ENCODE peak calls at places on chromosomes 7 and 10, in five cellular contexts. R is H4, D is HFF-Myc, V is kidney, H is iris pigment epithelial cell. U is an unnamed sample.

GRCh38 chr7:95324396-95324795 is at the start of gene PON1:
- DNase-seq in V (no peak), R (no peak), H (no peak), D (no peak), U (no peak)

GRCh38 chr10:29728541-29729049 is 93.8 kb upstream of the SVIL start:
- DNase-seq in V (no peak), H (no peak), R (no peak), D (no peak), U (no peak)

GRCh38 chr7:95578299-95578855 is 17.9 kb downstream of the PDK4 start:
- DNase-seq in R (no peak), V (no peak), H (peak), D (no peak), U (no peak)

GRCh38 chr10:117071293-117072050 is 66.5 kb upstream of the SHTN1 start:
- DNase-seq in R (no peak), V (no peak), D (no peak), H (peak), U (peak)

GRCh38 chr7:1021931-1022330 is 22.4 kb upstream of the GPR146 start:
- DNase-seq in V (peak), H (no peak), D (no peak), R (no peak), U (no peak)

GRCh38 chr7:150989456-150989855 is 1.4 kb upstream of the NOS3 start:
- DNase-seq in H (no peak), V (no peak), R (no peak), D (no peak), U (no peak)

GRCh38 chr10:69051303-69051702 is 36.6 kb upstream of the SRGN start:
- DNase-seq in V (peak), D (no peak), H (peak), R (no peak), U (peak)

GRCh38 chr7:131501422-131501821 is 55.0 kb downstream of the PODXL start:
- DNase-seq in D (no peak), H (peak), R (peak), V (no peak), U (peak)

GRCh38 chr10:74822583-74823089 is 3.8 kb upstream of the KAT6B start:
- DNase-seq in H (peak), R (no peak), V (no peak), D (no peak), U (peak)

GRCh38 chr10:7886056-7886455 is 67.8 kb downstream of the TAF3 start:
- DNase-seq in H (no peak), R (no peak), V (no peak), D (no peak), U (no peak)

GRCh38 chr10:6144609-6145413 is 56.0 kb downstream of the RBM17 start:
- DNase-seq in D (no peak), H (peak), R (peak), V (peak), U (peak)

GRCh38 chr7:37193087-37193774 is 255.4 kb downstream of the ELMO1 start:
- DNase-seq in V (no peak), D (no peak), R (no peak), H (no peak), U (peak)

GRCh38 chr7:266851-267840 is 22.8 kb upstream of the FOXL3 start:
- DNase-seq in R (no peak), D (no peak), H (no peak), V (peak), U (no peak)

GRCh38 chr7:93923291-93923690 is 1.8 kb downstream of the GNG11 start:
- DNase-seq in H (peak), V (no peak), D (no peak), R (no peak), U (peak)

GRCh38 chr7:157664866-157665633 is 328.2 kb downstream of the DNAJB6 start:
- DNase-seq in D (no peak), H (no peak), V (peak), R (no peak), U (no peak)

GRCh38 chr7:108805808-108806397 is 236.2 kb downstream of the DNAJB9 start:
- DNase-seq in R (peak), H (peak), D (peak), V (no peak), U (peak)

GRCh38 chr10:60148266-60148840 is 241.3 kb downstream of the ANK3 start:
- DNase-seq in V (no peak), H (peak), D (peak), R (peak), U (peak)

GRCh38 chr7:42471573-42472174 is 234.7 kb upstream of the GLI3 start:
- DNase-seq in R (no peak), H (peak), V (no peak), D (no peak), U (no peak)

GRCh38 chr10:13732485-13732884 is 145.7 kb downstream of the PRPF18 start:
- DNase-seq in H (no peak), V (no peak), R (no peak), D (no peak), U (no peak)

GRCh38 chr10:126640391-126640790 is 30.1 kb downstream of the C10orf90 start:
- DNase-seq in H (peak), R (peak), D (no peak), V (no peak), U (peak)

GRCh38 chr7:79414910-79415309 is 38.6 kb downstream of the MAGI2 start:
- DNase-seq in R (no peak), D (peak), H (no peak), V (no peak), U (peak)

GRCh38 chr10:112052176-112052575 is 131.4 kb downstream of the GPAM start:
- DNase-seq in V (no peak), H (no peak), R (no peak), D (no peak), U (no peak)

GRCh38 chr7:137454169-137455166 is 110.9 kb upstream of the PTN start:
- DNase-seq in H (peak), D (no peak), R (peak), V (no peak), U (peak)

GRCh38 chr7:40419832-40420231 is 285.0 kb downstream of the SUGCT start:
- DNase-seq in H (no peak), R (no peak), D (no peak), V (no peak), U (peak)

GRCh38 chr10:95312986-95313495 is 22.2 kb upstream of the PDLIM1 start:
- DNase-seq in D (no peak), R (no peak), V (no peak), H (no peak), U (no peak)

GRCh38 chr10:5831446-5831782 is 18.2 kb upstream of the GDI2 start:
- DNase-seq in V (peak), H (no peak), D (no peak), R (no peak), U (no peak)

GRCh38 chr10:85786401-85786899 is 580.1 kb downstream of the GRID1 start:
- DNase-seq in H (no peak), D (no peak), R (no peak), V (no peak), U (no peak)

U was measured in cardiac fibroblast.